ENCODE peak calls at places on chromosomes 7 and 10, in nine cellular contexts. V is right lobe of liver; T is astrocyte of the spinal cord; I is GM13976; Q is endothelial cell of umbilical vein; J is H4; Y is RCC 7860; R is central memory CD4-positive, alpha-beta T cell; A is Daoy. U is an unnamed sample.
A peak's percentile ranks its signal among the peaks of the same experiment; 100 is the strongest.

GRCh38 chr10:98664329-98665042 is 217.8 kb upstream of the HPS1 start:
- DNase-seq in J (peak; percentile 6), T (peak; percentile 7), A (peak; percentile 36), R (peak; percentile 13), Y (peak; percentile 25), V (no peak), Q (peak; percentile 18), I (peak; percentile 54), U (no peak)

GRCh38 chr10:124743188-124744046 is 761 bp downstream of the FAM53B start:
- DNase-seq in T (peak; percentile 39), J (no peak), Y (no peak), R (peak; percentile 24), I (peak; percentile 60), A (peak; percentile 38), V (peak; percentile 52), Q (peak; percentile 48), U (no peak)

GRCh38 chr7:151059362-151060112 is at the start of gene SLC4A2:
- DNase-seq in I (peak; percentile 92), Q (peak; percentile 67), V (peak; percentile 88), J (peak; percentile 60), Y (peak; percentile 46), A (peak; percentile 92), R (peak; percentile 57), T (peak; percentile 69), U (peak; percentile 84)

GRCh38 chr10:49187950-49188761 is at the start of gene TMEM273:
- DNase-seq in I (peak; percentile 67), A (peak; percentile 37), V (peak; percentile 73), T (peak; percentile 16), R (peak; percentile 44), Y (peak; percentile 96), Q (peak; percentile 32), J (no peak), U (no peak)

GRCh38 chr10:110650265-110650668 is 6.1 kb downstream of the RBM20 start:
- DNase-seq in Q (no peak), I (no peak), V (no peak), A (no peak), J (no peak), T (no peak), Y (no peak), R (no peak), U (no peak)

GRCh38 chr7:30312186-30312585 is 27.8 kb downstream of the ZNRF2 start:
- DNase-seq in A (no peak), Q (no peak), Y (no peak), T (no peak), R (no peak), J (no peak), V (no peak), I (no peak), U (peak; percentile 39)

GRCh38 chr10:51074238-51075028 is at the start of gene PRKG1:
- DNase-seq in I (peak; percentile 38), R (no peak), A (peak; percentile 80), T (peak; percentile 72), J (peak; percentile 63), Q (peak; percentile 66), Y (no peak), V (peak; percentile 68), U (peak; percentile 18)

GRCh38 chr10:76899490-76899889 is 738.1 kb downstream of the KCNMA1 start:
- DNase-seq in Q (no peak), R (no peak), Y (no peak), J (no peak), V (no peak), I (no peak), T (no peak), A (no peak), U (no peak)

GRCh38 chr7:37315752-37316711 is 132.6 kb downstream of the ELMO1 start:
- DNase-seq in V (no peak), A (no peak), I (no peak), Y (no peak), R (no peak), Q (no peak), J (no peak), T (no peak), U (no peak)

GRCh38 chr7:141189231-141189630 is 115.4 kb downstream of the TMEM178B start:
- DNase-seq in J (no peak), T (no peak), R (no peak), Y (no peak), I (no peak), V (no peak), Q (no peak), A (no peak), U (no peak)

GRCh38 chr10:119305860-119306513 is 98.6 kb downstream of the GRK5 start:
- DNase-seq in Y (peak; percentile 100), J (peak; percentile 98), R (peak; percentile 78), T (peak; percentile 97), I (peak; percentile 74), Q (peak; percentile 99), A (peak; percentile 97), V (peak; percentile 38), U (no peak)

GRCh38 chr10:1347962-1348772 is 292.0 kb downstream of the WDR37 start:
- DNase-seq in Y (no peak), A (no peak), Q (no peak), I (no peak), J (no peak), T (no peak), V (no peak), R (no peak), U (no peak)

GRCh38 chr10:22156750-22157149 is 61.1 kb downstream of the EBLN1 start:
- DNase-seq in Y (no peak), I (no peak), J (no peak), R (no peak), A (no peak), T (no peak), Q (no peak), V (no peak), U (no peak)

GRCh38 chr7:99232082-99232770 is 24.3 kb upstream of the KPNA7 start:
- DNase-seq in J (no peak), Y (no peak), R (no peak), Q (no peak), V (no peak), A (no peak), I (no peak), T (no peak), U (no peak)

GRCh38 chr7:23472974-23473847 is 2.9 kb upstream of the IGF2BP3 start:
- DNase-seq in J (peak; percentile 53), T (peak; percentile 19), I (no peak), A (peak; percentile 39), Y (peak; percentile 48), Q (peak; percentile 32), V (no peak), R (no peak), U (peak; percentile 53)

GRCh38 chr10:29239569-29240472 is 49.0 kb upstream of the LYZL1 start:
- DNase-seq in I (peak; percentile 44), Y (peak; percentile 42), R (no peak), Q (peak; percentile 4), T (no peak), J (peak; percentile 27), V (peak; percentile 44), A (peak; percentile 44), U (peak; percentile 13)

GRCh38 chr10:133022784-133023115 is 65.0 kb upstream of the ADGRA1 start:
- DNase-seq in I (no peak), R (no peak), J (no peak), T (no peak), Y (no peak), V (peak; percentile 61), Q (no peak), A (no peak), U (no peak)

GRCh38 chr7:112162161-112163020 is 43.8 kb downstream of the DOCK4 start:
- DNase-seq in V (peak; percentile 51), R (no peak), A (peak; percentile 98), I (no peak), Y (peak; percentile 90), J (peak; percentile 47), Q (peak; percentile 98), T (peak; percentile 77), U (peak; percentile 81)

GRCh38 chr10:122162566-122163181 is 108.4 kb upstream of the BTBD16 start:
- DNase-seq in V (peak; percentile 66), Q (no peak), J (no peak), T (no peak), I (no peak), Y (no peak), A (no peak), R (no peak), U (no peak)

GRCh38 chr7:100156331-100157068 is 2.0 kb downstream of the TRAPPC14 start:
- DNase-seq in V (no peak), A (no peak), Q (no peak), J (no peak), T (no peak), Y (no peak), I (peak; percentile 47), R (peak; percentile 39), U (no peak)

GRCh38 chr10:129274928-129275474 is 192.0 kb upstream of the MGMT start:
- DNase-seq in J (no peak), I (no peak), T (no peak), R (no peak), V (no peak), Y (no peak), Q (no peak), A (no peak), U (no peak)

GRCh38 chr10:93088466-93088865 is 14.8 kb downstream of the CYP26A1 start:
- DNase-seq in Q (no peak), R (no peak), T (no peak), A (no peak), Y (no peak), V (no peak), J (no peak), I (no peak), U (no peak)

GRCh38 chr7:95327356-95327755 is 3.0 kb upstream of the PON1 start:
- DNase-seq in I (no peak), T (no peak), Y (no peak), R (no peak), V (no peak), A (no peak), J (no peak), Q (no peak), U (no peak)

GRCh38 chr10:133442191-133442966 is 11.4 kb upstream of the SCART1 start:
- DNase-seq in J (no peak), A (peak; percentile 21), Y (no peak), Q (no peak), V (no peak), I (no peak), R (no peak), T (no peak), U (no peak)

GRCh38 chr10:114631678-114632417 is 26.2 kb downstream of the ABLIM1 start:
- DNase-seq in I (peak; percentile 63), Y (peak; percentile 75), Q (peak; percentile 60), V (peak; percentile 74), J (no peak), R (no peak), T (peak; percentile 42), A (peak; percentile 59), U (no peak)

GRCh38 chr7:47502240-47502877 is 79.6 kb downstream of the TNS3 start:
- DNase-seq in I (no peak), R (no peak), Y (no peak), Q (no peak), A (no peak), T (peak; percentile 65), J (no peak), V (no peak), U (no peak)

GRCh38 chr7:150962743-150963399 is 15.2 kb downstream of the KCNH2 start:
- DNase-seq in V (peak; percentile 68), I (peak; percentile 92), T (peak; percentile 25), J (no peak), R (peak; percentile 57), Y (no peak), Q (peak; percentile 36), A (peak; percentile 70), U (no peak)

GRCh38 chr10:27646194-27646593 is 99.4 kb downstream of the MKX start:
- DNase-seq in V (no peak), J (no peak), T (no peak), Q (no peak), A (no peak), I (no peak), Y (no peak), R (no peak), U (no peak)

GRCh38 chr10:101686133-101686925 is 8.6 kb downstream of the FBXW4 start:
- DNase-seq in J (no peak), Q (no peak), Y (no peak), I (no peak), V (no peak), R (no peak), T (peak; percentile 14), A (no peak), U (no peak)

GRCh38 chr10:104622598-104623209 is 18.4 kb upstream of the SORCS3 start:
- DNase-seq in J (peak; percentile 13), Y (no peak), Q (no peak), V (no peak), A (no peak), R (no peak), T (peak; percentile 24), I (no peak), U (no peak)

U was measured in NCI-H2081.